ENCODE peak calls at places on chromosomes 3 and 15, in seven cellular contexts. R is GM12892, F is GM12878, W is HCT116, A is upper lobe of left lung, X is transverse colon, N is Panc1. S is an unnamed sample.

GRCh38 chr3:141152130-141152529 is 79.5 kb upstream of the PXYLP1 start:
- DNase-seq in W (no peak), N (no peak), X (no peak), R (no peak), F (no peak), A (no peak), S (no peak)

GRCh38 chr15:50531763-50532162 is 14.7 kb downstream of the USP50 start:
- DNase-seq in A (no peak), X (no peak), F (no peak), N (no peak), W (no peak), R (no peak), S (no peak)

GRCh38 chr3:186093271-186093900 is 15.5 kb downstream of the ETV5 start:
- DNase-seq in F (no peak), N (no peak), W (no peak), X (no peak), R (no peak), A (no peak), S (no peak)

GRCh38 chr15:68383161-68384074 is 48.5 kb downstream of the ITGA11 start:
- DNase-seq in F (no peak), A (no peak), W (peak; percentile 36), R (peak; percentile 54), N (no peak), X (peak; percentile 23), S (peak; percentile 26)

GRCh38 chr3:22729981-22730380 is 473.1 kb upstream of the UBE2E2 start:
- DNase-seq in A (no peak), F (no peak), N (no peak), R (no peak), X (no peak), W (no peak), S (no peak)

GRCh38 chr3:21718943-21719591 is 31.9 kb downstream of the ZNF385D start:
- DNase-seq in X (no peak), R (no peak), A (no peak), F (no peak), W (no peak), N (no peak), S (no peak)

GRCh38 chr3:72203105-72203504 is 418.2 kb upstream of the PROK2 start:
- DNase-seq in R (no peak), N (no peak), X (no peak), F (no peak), W (no peak), A (no peak), S (no peak)

GRCh38 chr15:99511529-99511864 is 54.3 kb upstream of the MEF2A start:
- DNase-seq in F (no peak), R (no peak), X (no peak), A (no peak), W (no peak), N (no peak), S (no peak)

GRCh38 chr15:90188914-90189748 is 12.0 kb upstream of the SEMA4B start:
- DNase-seq in N (no peak), W (no peak), F (no peak), X (no peak), R (no peak), A (no peak), S (no peak)

GRCh38 chr3:62246094-62246493 is 127.3 kb downstream of the FEZF2 start:
- DNase-seq in R (no peak), X (no peak), N (no peak), A (no peak), F (no peak), W (no peak), S (no peak)

GRCh38 chr3:127366383-127366782 is 78.5 kb upstream of the PRR20G start:
- DNase-seq in W (no peak), F (peak; percentile 1), A (no peak), R (no peak), X (no peak), N (no peak), S (no peak)

GRCh38 chr15:47599806-47600205 is 117.5 kb upstream of the SEMA6D start:
- DNase-seq in R (no peak), A (no peak), F (no peak), N (no peak), W (no peak), X (no peak), S (no peak)

GRCh38 chr3:183775781-183776180 is 49.6 kb downstream of the MAP6D1 start:
- DNase-seq in X (no peak), N (no peak), A (peak; percentile 43), W (no peak), F (no peak), R (no peak), S (no peak)

GRCh38 chr3:56366641-56366984 is 101.7 kb downstream of the ERC2 start:
- DNase-seq in W (no peak), N (no peak), R (no peak), F (no peak), A (no peak), X (no peak), S (no peak)

GRCh38 chr3:186700267-186700666 is 16.9 kb upstream of the KNG1 start:
- DNase-seq in F (no peak), X (no peak), R (no peak), N (no peak), W (no peak), A (no peak), S (no peak)

GRCh38 chr3:66740260-66740659 is 239.4 kb upstream of the LRIG1 start:
- DNase-seq in F (no peak), X (no peak), A (no peak), W (no peak), R (no peak), N (no peak), S (no peak)

GRCh38 chr3:12440927-12441326 is 43.4 kb upstream of the TSEN2 start:
- DNase-seq in F (no peak), W (no peak), R (no peak), N (no peak), X (no peak), A (peak; percentile 84), S (no peak)

GRCh38 chr15:87686308-87686707 is 570.2 kb downstream of the NTRK3 start:
- DNase-seq in N (no peak), X (no peak), W (no peak), R (no peak), A (no peak), F (no peak), S (no peak)

GRCh38 chr3:47113669-47114365 is 50.1 kb downstream of the SETD2 start:
- DNase-seq in F (peak; percentile 20), R (no peak), W (no peak), X (no peak), A (no peak), N (no peak), S (no peak)

GRCh38 chr3:2484162-2485026 is 385.7 kb downstream of the CNTN4 start:
- DNase-seq in N (no peak), W (no peak), R (no peak), X (no peak), A (no peak), F (no peak), S (no peak)

GRCh38 chr3:64489361-64490044 is 198.3 kb downstream of the ADAMTS9 start:
- DNase-seq in W (no peak), N (no peak), A (peak; percentile 80), R (no peak), F (no peak), X (peak; percentile 54), S (peak; percentile 72)

GRCh38 chr3:147977001-147977400 is 567.8 kb downstream of the ZIC1 start:
- DNase-seq in A (no peak), R (no peak), N (no peak), W (no peak), X (no peak), F (no peak), S (no peak)

GRCh38 chr3:62131620-62132019 is 241.7 kb downstream of the FEZF2 start:
- DNase-seq in N (no peak), W (peak; percentile 2), R (no peak), X (no peak), F (no peak), A (no peak), S (no peak)

GRCh38 chr15:99092554-99093172 is 12.2 kb upstream of the SYNM start:
- DNase-seq in A (no peak), F (no peak), N (no peak), R (no peak), W (no peak), X (no peak), S (no peak)

GRCh38 chr3:47870702-47871255 is 67.8 kb downstream of the DHX30 start:
- DNase-seq in A (peak; percentile 71), F (no peak), R (no peak), N (no peak), X (no peak), W (no peak), S (no peak)

GRCh38 chr3:31189971-31190370 is 295.5 kb upstream of the GADL1 start:
- DNase-seq in W (no peak), N (no peak), F (no peak), X (no peak), A (no peak), R (no peak), S (no peak)

GRCh38 chr15:77409259-77410156 is 10.4 kb downstream of the PEAK1 start:
- DNase-seq in R (no peak), F (peak; percentile 51), N (no peak), X (no peak), W (no peak), A (no peak), S (no peak)

GRCh38 chr15:69296606-69297005 is 2.1 kb upstream of the PAQR5 start:
- DNase-seq in R (no peak), A (no peak), N (no peak), F (no peak), X (no peak), W (no peak), S (no peak)

GRCh38 chr3:51982838-51983577 is at the start of gene ACY1:
- DNase-seq in N (no peak), X (peak; percentile 92), F (peak; percentile 43), R (peak; percentile 98), W (peak; percentile 57), A (peak; percentile 99), S (peak; percentile 92)
- TF ChIP-seq POLR2AphosphoS5 in N (peak; percentile 79), X (peak; percentile 67), F (peak; percentile 71), R (peak; percentile 52), W (peak; percentile 86), A (peak; percentile 80), S (peak; percentile 72)

GRCh38 chr3:129126726-129127280 is 5.2 kb upstream of the RAB43 start:
- DNase-seq in N (no peak), A (peak; percentile 29), W (no peak), R (no peak), X (no peak), F (no peak), S (no peak)
- TF ChIP-seq POLR2AphosphoS5 in N (no peak), A (no peak), W (no peak), R (no peak), X (no peak), F (no peak), S (no peak)

DNA sequence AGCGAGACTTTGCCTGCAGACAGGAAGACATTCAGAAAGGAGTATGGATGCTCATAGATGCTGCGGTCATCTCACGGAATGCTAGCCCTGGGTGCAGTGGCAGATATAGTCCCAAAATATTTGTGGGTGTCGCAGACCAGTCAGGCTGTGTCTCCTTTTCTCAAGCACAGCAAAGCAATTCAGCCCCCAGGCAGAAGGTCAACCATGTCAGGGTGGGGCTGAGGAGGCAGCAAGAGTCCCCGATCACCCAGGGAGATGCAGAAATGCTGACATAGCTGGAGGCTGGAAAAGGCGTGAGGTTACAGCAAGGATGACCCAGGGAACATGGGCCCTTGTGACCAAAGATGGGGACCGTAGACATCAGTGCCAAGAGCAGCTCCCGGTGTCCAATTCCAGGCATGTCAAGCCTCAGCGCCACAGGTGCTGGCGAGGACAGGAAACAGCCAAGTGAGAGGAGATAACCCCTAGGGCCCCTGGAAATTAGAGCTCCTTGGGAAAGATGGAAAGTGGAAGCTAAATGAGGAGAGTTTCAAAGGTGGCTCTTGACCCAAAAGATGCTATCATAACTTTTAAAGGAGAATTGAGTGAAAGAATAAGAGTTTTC is 81.2 kb upstream of the ABHD17C start:
- DNase-seq in A (no peak), F (no peak), X (no peak), R (no peak), N (no peak), W (no peak), S (no peak)
- TF ChIP-seq POLR2AphosphoS5 in A (no peak), F (no peak), X (no peak), R (no peak), N (no peak), W (no peak), S (no peak)

GRCh38 chr15:78921940-78922339 is 22.9 kb downstream of the CTSH start:
- DNase-seq in W (no peak), N (no peak), R (no peak), F (no peak), A (peak; percentile 60), X (no peak), S (no peak)
- TF ChIP-seq POLR2AphosphoS5 in W (no peak), N (no peak), R (no peak), F (peak; percentile 16), A (no peak), X (no peak), S (no peak)